ENCODE peak calls at places on chromosomes 1 and 21, in ten cellular contexts. C is heart left ventricle, Q is right lobe of liver, T is spleen, S is ovary, L is transverse colon, K is adrenal gland, R is breast epithelium, Z is uterus, J is suprapubic skin. W is an unnamed sample.

GRCh38 chr1:45493116-45493697 is 2.2 kb upstream of the TESK2 start:
- DNase-seq in K (peak), J (no peak), S (no peak), Z (no peak), Q (peak), L (peak), T (peak), R (no peak), C (peak), W (peak)

GRCh38 chr1:209879539-209879938 is 51.8 kb downstream of the UTP25 start:
- DNase-seq in T (no peak), Z (no peak), R (no peak), C (no peak), J (no peak), Q (no peak), S (no peak), L (no peak), K (no peak), W (no peak)

GRCh38 chr21:36263797-36264196 is 56.2 kb upstream of the MORC3 start:
- DNase-seq in K (no peak), R (no peak), L (no peak), Z (no peak), T (peak), Q (no peak), C (no peak), J (no peak), S (no peak), W (no peak)

GRCh38 chr1:110225212-110225611 is 15.1 kb downstream of the KCNC4 start:
- DNase-seq in R (no peak), C (no peak), L (no peak), K (no peak), Q (no peak), T (no peak), S (no peak), J (no peak), Z (no peak), W (no peak)

GRCh38 chr1:83508485-83509151 is 490.3 kb downstream of the TTLL7 start:
- DNase-seq in S (no peak), L (no peak), J (no peak), Z (no peak), Q (peak), C (peak), R (no peak), T (no peak), K (no peak), W (no peak)

GRCh38 chr1:239250353-239251035 is 135.9 kb upstream of the CHRM3 start:
- DNase-seq in R (no peak), T (no peak), S (no peak), Z (no peak), K (no peak), C (no peak), Q (no peak), L (no peak), J (no peak), W (no peak)

GRCh38 chr1:200302893-200303250 is 107.0 kb downstream of the ZNF281 start:
- DNase-seq in R (no peak), J (no peak), T (no peak), S (no peak), Q (peak), C (peak), K (no peak), L (no peak), Z (no peak), W (no peak)

GRCh38 chr1:236083650-236084385 is 18.9 kb upstream of the NID1 start:
- DNase-seq in R (no peak), T (no peak), S (no peak), J (peak), C (no peak), Q (no peak), Z (no peak), L (no peak), K (peak), W (no peak)

GRCh38 chr1:85596947-85597346 is 16.4 kb downstream of the CCN1 start:
- DNase-seq in C (no peak), K (no peak), J (no peak), S (no peak), R (no peak), Q (no peak), L (no peak), Z (no peak), T (no peak), W (no peak)

GRCh38 chr1:225735252-225736149 is 42.1 kb upstream of the SRP9 start:
- DNase-seq in J (peak), R (no peak), Z (peak), S (peak), T (no peak), C (peak), L (peak), Q (peak), K (peak), W (peak)

GRCh38 chr1:166925791-166926483 is 49.4 kb downstream of the ILDR2 start:
- DNase-seq in C (no peak), S (no peak), L (no peak), T (no peak), K (no peak), J (no peak), Z (no peak), Q (no peak), R (no peak), W (no peak)

GRCh38 chr1:40753142-40753882 is 30.3 kb upstream of the KCNQ4 start:
- DNase-seq in L (no peak), T (no peak), Z (no peak), Q (no peak), R (no peak), C (no peak), J (no peak), S (no peak), K (no peak), W (no peak)

GRCh38 chr1:67214420-67215174 is 48.3 kb downstream of the IL23R start:
- DNase-seq in R (no peak), C (no peak), T (no peak), L (peak), K (peak), J (no peak), Z (no peak), Q (peak), S (no peak), W (no peak)

GRCh38 chr1:84973493-84974334 is 23.2 kb downstream of the MCOLN2 start:
- DNase-seq in T (no peak), S (no peak), C (no peak), R (no peak), J (no peak), Z (no peak), Q (no peak), L (no peak), K (no peak), W (no peak)

GRCh38 chr1:202708456-202709275 is 1.6 kb downstream of the SYT2 start:
- DNase-seq in T (peak), L (no peak), S (peak), Q (no peak), J (no peak), R (no peak), Z (no peak), C (no peak), K (no peak), W (peak)

GRCh38 chr21:32813265-32813903 is 41.8 kb upstream of the PAXBP1 start:
- DNase-seq in T (no peak), R (no peak), L (no peak), C (no peak), K (no peak), Q (no peak), J (no peak), Z (no peak), S (peak), W (no peak)

GRCh38 chr21:45662623-45663015 is 19.1 kb downstream of the PCBP3 start:
- DNase-seq in S (no peak), Z (no peak), J (no peak), K (no peak), R (no peak), L (no peak), C (no peak), T (no peak), Q (no peak), W (no peak)

GRCh38 chr1:145982010-145982723 is 14.2 kb downstream of the TXNIP start:
- DNase-seq in L (no peak), S (no peak), K (no peak), Q (no peak), C (peak), T (no peak), J (no peak), R (peak), Z (peak), W (no peak)

GRCh38 chr1:241356519-241357365 is at the start of gene RGS7:
- DNase-seq in K (peak), R (peak), Q (no peak), T (peak), L (peak), Z (peak), J (no peak), C (no peak), S (peak), W (no peak)

GRCh38 chr1:8384088-8384487 is 66.2 kb downstream of the SLC45A1 start:
- DNase-seq in Z (no peak), K (no peak), S (no peak), Q (no peak), R (no peak), L (no peak), T (no peak), J (no peak), C (no peak), W (no peak)

GRCh38 chr1:66350001-66350547 is 183.9 kb upstream of the SGIP1 start:
- DNase-seq in T (peak), Q (no peak), C (peak), R (no peak), J (no peak), Z (no peak), K (no peak), S (no peak), L (peak), W (no peak)

GRCh38 chr1:29324202-29324601 is 87.9 kb downstream of the PTPRU start:
- DNase-seq in T (no peak), R (no peak), C (no peak), Z (no peak), K (no peak), Q (no peak), S (no peak), L (no peak), J (no peak), W (no peak)

GRCh38 chr1:14113841-14114567 is 414.0 kb downstream of the PRDM2 start:
- DNase-seq in J (no peak), K (peak), Z (peak), Q (no peak), S (peak), C (peak), R (peak), L (peak), T (no peak), W (no peak)

GRCh38 chr1:205335692-205336091 is 14.1 kb upstream of the NUAK2 start:
- DNase-seq in T (peak), L (peak), Q (peak), Z (peak), R (peak), C (peak), J (no peak), K (peak), S (peak), W (peak)

GRCh38 chr1:183580281-183580682 is 10.0 kb downstream of the NCF2 start:
- DNase-seq in J (no peak), K (peak), S (no peak), Z (no peak), R (no peak), C (peak), Q (no peak), L (peak), T (no peak), W (peak)

GRCh38 chr1:162677607-162678371 is 45.5 kb downstream of the DDR2 start:
- DNase-seq in S (no peak), C (no peak), Z (no peak), K (no peak), J (no peak), R (no peak), Q (no peak), L (no peak), T (no peak), W (no peak)

GRCh38 chr1:41507152-41507720 is 22.8 kb upstream of the EDN2 start:
- DNase-seq in K (no peak), J (no peak), R (no peak), T (no peak), Z (no peak), L (no peak), Q (no peak), C (no peak), S (no peak), W (no peak)

GRCh38 chr1:215507119-215507518 is 60.0 kb upstream of the KCTD3 start:
- DNase-seq in C (no peak), T (no peak), K (no peak), Q (no peak), J (no peak), L (no peak), R (no peak), Z (no peak), S (no peak), W (no peak)

GRCh38 chr1:159879977-159880376 is 17.5 kb upstream of the VSIG8 start:
- DNase-seq in K (no peak), T (no peak), C (no peak), R (no peak), S (no peak), J (no peak), Z (no peak), Q (no peak), L (no peak), W (no peak)

GRCh38 chr21:39531777-39532333 is 80.1 kb downstream of the SH3BGR start:
- DNase-seq in T (no peak), Q (no peak), J (no peak), K (no peak), S (no peak), C (no peak), R (no peak), L (no peak), Z (no peak), W (no peak)

GRCh38 chr1:113811353-113811887 is 856 bp downstream of the RSBN1 start:
- DNase-seq in J (no peak), R (peak), K (peak), S (no peak), Q (peak), C (no peak), T (peak), L (peak), Z (no peak), W (peak)

GRCh38 chr1:215273838-215274516 is 191.4 kb downstream of the KCNK2 start:
- DNase-seq in J (no peak), R (no peak), K (no peak), T (no peak), S (no peak), Q (no peak), Z (no peak), C (no peak), L (no peak), W (no peak)

GRCh38 chr1:22286491-22286890 is 143.6 kb upstream of the WNT4 start:
- DNase-seq in K (no peak), S (no peak), Z (no peak), Q (no peak), J (no peak), R (peak), T (no peak), L (no peak), C (no peak), W (peak)

GRCh38 chr1:42684139-42684538 is 1.9 kb downstream of the YBX1 start:
- DNase-seq in C (no peak), Q (no peak), T (no peak), K (no peak), J (no peak), Z (no peak), L (no peak), S (no peak), R (no peak), W (no peak)

DNA sequence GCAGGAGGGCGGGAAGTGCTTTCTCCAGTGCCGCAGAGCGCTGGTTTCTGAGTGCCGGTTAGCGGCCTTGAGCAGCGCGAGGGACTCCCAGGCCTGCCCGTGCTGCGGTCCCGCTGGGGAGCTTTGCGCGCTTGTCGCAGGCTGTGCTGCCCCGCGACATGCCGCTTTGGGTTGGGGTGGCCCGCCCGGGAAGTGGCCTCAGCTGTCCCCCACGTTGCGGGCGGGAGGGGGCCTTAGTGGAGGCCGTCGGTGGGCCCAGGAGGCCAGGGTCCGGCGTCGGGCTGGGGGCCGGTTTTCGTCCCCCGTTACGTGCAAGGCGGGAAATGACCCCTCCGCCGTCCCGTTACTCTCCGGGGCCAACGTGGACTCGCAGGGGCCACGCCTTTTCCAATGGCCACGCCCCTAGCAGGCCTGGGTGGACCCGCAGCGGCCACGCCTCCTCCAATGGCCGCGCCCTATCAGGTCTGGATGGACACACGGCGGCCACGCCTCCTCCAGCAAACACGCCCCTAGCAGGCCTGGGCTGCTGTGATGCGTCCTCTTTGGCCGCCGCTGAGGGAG is 977 bp upstream of the C1orf174 start:
- DNase-seq in T (peak), C (peak), Z (peak), S (peak), K (peak), Q (peak), L (peak), R (peak), J (peak), W (peak)
- TF ChIP-seq POLR2A in T (peak), C (no peak), Z (no peak), S (peak), K (no peak), Q (peak), L (peak), R (no peak), J (no peak), W (no peak)

DNA sequence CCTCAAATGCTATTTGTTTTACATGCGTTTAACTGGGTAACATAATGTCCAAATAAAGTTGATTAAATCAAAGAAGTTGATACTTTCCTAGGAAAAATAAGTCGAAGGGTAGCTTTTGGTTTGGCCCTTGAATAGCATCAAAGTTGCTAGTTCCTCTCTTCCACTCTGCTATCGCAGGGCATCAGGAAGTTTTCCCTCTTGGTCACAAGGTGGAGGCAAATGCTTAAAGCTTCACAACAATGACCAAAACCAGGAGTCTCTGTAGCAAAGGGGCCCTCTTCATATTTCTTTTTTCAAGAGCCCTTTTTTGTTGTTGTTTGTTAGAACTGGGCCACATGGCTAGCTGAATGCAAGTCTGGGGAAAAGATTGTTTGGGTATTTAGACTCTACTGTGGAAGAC is 668.4 kb downstream of the KCNT2 start:
- DNase-seq in Z (no peak), K (no peak), L (no peak), T (no peak), C (no peak), R (no peak), Q (no peak), S (no peak), J (no peak), W (no peak)
- TF ChIP-seq CTCF in Z (no peak), K (no peak), L (no peak), T (no peak), C (peak), R (no peak), Q (peak), S (no peak), J (no peak), W (no peak)

GRCh38 chr1:93678491-93678890 is 3.1 kb downstream of the BCAR3 start:
- DNase-seq in Q (no peak), T (no peak), S (no peak), J (no peak), K (no peak), Z (no peak), R (no peak), C (no peak), L (no peak), W (no peak)
- H3K4me3 ChIP-seq in Q (no peak), T (no peak), S (no peak), J (no peak), K (no peak), Z (no peak), R (no peak), C (no peak), L (no peak), W (no peak)

DNA sequence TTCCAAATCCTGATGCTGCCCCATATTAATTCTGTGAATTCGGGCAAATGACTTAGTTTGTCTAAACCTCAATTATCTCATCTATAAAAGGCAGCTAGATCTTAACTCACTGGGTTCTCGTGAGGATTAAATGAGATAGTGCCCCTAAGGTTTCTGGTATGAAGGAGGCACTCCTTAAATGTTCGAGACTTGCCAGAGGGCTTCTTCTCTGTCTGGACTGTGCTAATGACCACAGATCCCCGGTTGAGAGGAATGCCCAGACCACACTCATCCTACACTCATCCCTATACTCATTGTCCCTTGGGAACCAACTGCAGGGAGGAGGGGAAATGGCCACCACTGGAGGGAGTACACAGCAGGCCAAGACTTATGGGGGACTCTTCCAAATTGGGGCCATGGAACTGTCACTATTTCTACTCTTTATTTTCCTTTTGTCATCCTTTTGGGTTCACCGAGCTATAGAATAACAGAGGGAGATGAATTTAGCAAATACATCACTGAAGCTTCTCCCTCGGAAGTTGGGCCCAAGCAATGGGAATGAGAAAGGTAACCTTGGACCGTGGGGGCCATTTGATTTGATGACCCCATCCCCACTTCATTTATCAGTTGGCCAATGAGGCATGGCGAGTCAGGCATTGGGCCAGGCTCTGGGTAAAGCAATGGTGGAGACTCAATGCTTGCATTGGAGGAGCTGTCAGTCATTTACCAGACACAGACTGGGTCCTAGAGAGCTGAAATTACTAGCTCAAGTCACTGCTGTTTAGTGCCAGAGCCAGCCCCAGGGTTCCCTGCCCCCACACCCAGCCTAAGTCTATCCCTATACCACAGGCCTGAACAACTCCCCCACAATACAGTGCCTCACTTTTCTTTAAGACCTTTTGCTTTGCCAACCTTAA is 5.1 kb downstream of the ATF3 start:
- DNase-seq in L (no peak), C (no peak), Q (no peak), R (no peak), K (no peak), S (no peak), T (no peak), J (no peak), Z (no peak), W (no peak)
- TF ChIP-seq POLR2A in L (no peak), C (no peak), Q (no peak), R (no peak), K (no peak), S (no peak), T (no peak), J (no peak), Z (no peak), W (no peak)

GRCh38 chr1:39258925-39259244 is 54.4 kb downstream of the MACF1 start:
- DNase-seq in Z (no peak), C (no peak), J (no peak), R (no peak), K (no peak), Q (no peak), T (no peak), L (no peak), S (no peak), W (no peak)
- TF ChIP-seq CTCF in Z (no peak), C (no peak), J (no peak), R (no peak), K (peak), Q (no peak), T (peak), L (no peak), S (no peak), W (no peak)

DNA sequence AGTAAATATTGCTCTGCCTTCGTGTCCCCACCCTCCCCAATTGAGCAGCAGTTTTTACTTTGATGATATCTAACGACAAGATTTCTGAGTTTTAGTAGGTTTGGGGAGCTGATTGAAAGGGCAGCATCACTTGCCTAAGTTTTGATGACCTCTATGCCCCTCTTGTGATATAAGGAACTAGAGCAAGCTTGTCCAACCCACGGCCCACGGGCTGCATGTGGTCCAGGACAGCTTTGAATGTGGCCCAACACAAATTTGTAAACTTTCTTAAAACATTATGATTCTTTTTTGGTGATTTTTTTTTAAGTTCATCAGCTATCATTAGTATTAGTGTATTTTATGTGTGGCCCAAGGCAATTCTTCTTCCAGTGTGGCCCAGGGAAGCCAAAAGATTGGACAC is 1.6 kb downstream of the CNIH4 start:
- DNase-seq in Q (no peak), K (no peak), J (no peak), T (peak), R (no peak), C (no peak), L (no peak), S (no peak), Z (no peak), W (no peak)
- H3K4me3 ChIP-seq in Q (no peak), K (no peak), J (peak), T (peak), R (peak), C (peak), L (no peak), S (no peak), Z (no peak), W (no peak)

GRCh38 chr1:116325104-116325503 is 47.9 kb upstream of the ATP1A1 start:
- DNase-seq in Q (no peak), L (no peak), T (no peak), J (no peak), R (no peak), Z (no peak), C (no peak), S (no peak), K (no peak), W (no peak)
- TF ChIP-seq POLR2A in Q (no peak), L (no peak), T (no peak), J (no peak), R (no peak), Z (no peak), C (no peak), S (no peak), K (no peak), W (no peak)